ENCODE peak calls at places on chromosomes 12 and 14, in six cellular contexts. W is IMR-90; N is right cardiac atrium; I is lung; G is pancreas; H is CD4-positive, CD25-positive, alpha-beta regulatory T cell. K is an unnamed sample. For H3K9me3, the result is how much of the 10 kb centered on the place peaks cover.

GRCh38 chr12:65685514-65685913 is 138.8 kb upstream of the HMGA2 start:
- DNase-seq in G (no peak), H (no peak), N (no peak), I (no peak), W (peak), K (no peak)

GRCh38 chr14:101127239-101127638 is 223.7 kb upstream of the RTL1 start:
- DNase-seq in N (no peak), I (peak), W (no peak), G (no peak), H (no peak), K (no peak)

GRCh38 chr14:105087308-105087962 is 22.2 kb upstream of the GPR132 start:
- DNase-seq in W (peak), H (no peak), I (no peak), N (peak), G (peak), K (peak)

GRCh38 chr12:68871899-68872298 is 61.1 kb downstream of the CPM start:
- DNase-seq in W (peak), I (no peak), N (no peak), H (no peak), G (no peak), K (no peak)

GRCh38 chr14:64773046-64773445 is 68.8 kb downstream of the PLEKHG3 start:
- DNase-seq in I (no peak), H (no peak), G (no peak), W (no peak), N (no peak), K (no peak)

GRCh38 chr14:50985124-50985815 is 41.0 kb upstream of the PYGL start:
- DNase-seq in W (no peak), H (no peak), G (no peak), I (no peak), N (no peak), K (no peak)

GRCh38 chr14:49497725-49498348 is 88.3 kb downstream of the RPS29 start:
- DNase-seq in I (no peak), G (no peak), N (no peak), H (peak), W (peak), K (peak)

GRCh38 chr12:54561164-54561563 is 11.8 kb downstream of the PDE1B start:
- DNase-seq in N (peak), W (no peak), H (no peak), G (no peak), I (no peak), K (no peak)

GRCh38 chr14:99357151-99357550 is 85.2 kb upstream of the BCL11B start:
- DNase-seq in G (no peak), I (no peak), W (no peak), H (no peak), N (no peak), K (no peak)

GRCh38 chr12:84413656-84414055 is 498.9 kb downstream of the SLC6A15 start:
- DNase-seq in W (no peak), N (no peak), G (no peak), H (no peak), I (no peak), K (no peak)

GRCh38 chr12:107543841-107544240 is 141.8 kb upstream of the PWP1 start:
- DNase-seq in I (no peak), H (no peak), G (no peak), N (no peak), W (no peak), K (no peak)

GRCh38 chr12:64566122-64566521 is 44.2 kb upstream of the RASSF3 start:
- DNase-seq in I (no peak), N (no peak), H (no peak), W (peak), G (no peak), K (no peak)

GRCh38 chr12:56687225-56688128 is 607 bp downstream of the PTGES3 start:
- DNase-seq in I (peak), G (peak), W (no peak), H (peak), N (peak), K (peak)

GRCh38 chr14:62209287-62209899 is 447.2 kb downstream of the SNAPC1 start:
- DNase-seq in N (no peak), H (no peak), I (no peak), G (no peak), W (peak), K (no peak)

GRCh38 chr14:39607978-39608377 is 175.7 kb upstream of the FBXO33 start:
- DNase-seq in G (no peak), H (no peak), W (no peak), I (no peak), N (no peak), K (no peak)

GRCh38 chr12:27499377-27499776 is 24.6 kb upstream of the PPFIBP1 start:
- DNase-seq in G (no peak), W (no peak), H (no peak), N (no peak), I (no peak), K (no peak)

GRCh38 chr12:113214938-113215400 is 6.3 kb upstream of the TPCN1 start:
- DNase-seq in W (peak), G (no peak), N (peak), H (no peak), I (peak), K (no peak)

GRCh38 chr12:117518594-117519270 is 157.3 kb upstream of the NOS1 start:
- DNase-seq in I (peak), W (no peak), G (no peak), H (no peak), N (peak), K (no peak)

GRCh38 chr12:43291516-43291915 is 260.5 kb downstream of the ADAMTS20 start:
- DNase-seq in G (no peak), H (no peak), I (no peak), W (peak), N (no peak), K (no peak)

GRCh38 chr12:128959931-128960330 is 106.7 kb downstream of the GLT1D1 start:
- DNase-seq in W (no peak), I (no peak), H (no peak), G (no peak), N (no peak), K (no peak)

GRCh38 chr12:46963977-46964376 is 115.4 kb upstream of the PCED1B start:
- DNase-seq in G (no peak), I (no peak), H (no peak), N (no peak), W (no peak), K (no peak)

GRCh38 chr12:5166976-5167375 is 123.3 kb downstream of the KCNA5 start:
- DNase-seq in I (no peak), H (no peak), G (no peak), N (no peak), W (peak), K (no peak)

GRCh38 chr12:58787021-58787760 is 133.1 kb downstream of the LRIG3 start:
- DNase-seq in N (no peak), W (no peak), I (no peak), H (no peak), G (no peak), K (no peak)

GRCh38 chr14:24613747-24614146 is 4.3 kb upstream of the GZMH start:
- DNase-seq in I (no peak), N (no peak), H (no peak), W (no peak), G (no peak), K (no peak)

GRCh38 chr12:123139926-123140674 is 10.8 kb downstream of the PITPNM2 start:
- DNase-seq in H (no peak), W (peak), N (peak), G (no peak), I (no peak), K (no peak)

GRCh38 chr12:88925370-88925915 is 345.2 kb upstream of the KITLG start:
- DNase-seq in N (no peak), I (no peak), H (no peak), G (no peak), W (peak), K (no peak)

GRCh38 chr12:127810026-127810425 is 456.9 kb upstream of the TMEM132C start:
- DNase-seq in H (no peak), G (no peak), W (no peak), N (no peak), I (no peak), K (no peak)

GRCh38 chr14:104582649-104583048 is 3.1 kb downstream of the C14orf180 start:
- DNase-seq in I (no peak), N (peak), G (no peak), W (no peak), H (no peak), K (no peak)

GRCh38 chr14:23386999-23387398 is 10.2 kb downstream of the CMTM5 start:
- DNase-seq in H (no peak), G (no peak), W (no peak), I (no peak), N (no peak), K (no peak)

GRCh38 chr12:52515319-52515646 is 4.9 kb downstream of the KRT5 start:
- DNase-seq in W (no peak), H (no peak), G (no peak), I (no peak), N (no peak), K (no peak)

GRCh38 chr12:52156757-52157565 is 34.9 kb downstream of the KRT80 start:
- DNase-seq in G (peak), H (peak), W (peak), I (peak), N (peak), K (peak)

GRCh38 chr12:121898287-121898686 is 9.7 kb downstream of the PSMD9 start:
- DNase-seq in G (no peak), I (no peak), N (no peak), W (no peak), H (no peak), K (no peak)
- H3K9me3 ChIP-seq in G (under half), I (under half), N (under half), W (under half), H (under half), K (under half)

GRCh38 chr12:2052861-2053674 is at the start of gene CACNA1C:
- DNase-seq in H (peak), N (peak), W (peak), I (no peak), G (no peak), K (peak)
- H3K27ac ChIP-seq in H (no peak), N (peak), W (peak), I (peak), G (no peak), K (no peak)

GRCh38 chr12:76025601-76026575 is 5.7 kb downstream of the PHLDA1 start:
- DNase-seq in W (peak), H (no peak), I (no peak), G (no peak), N (no peak), K (no peak)

GRCh38 chr12:76020731-76021672 is 10.6 kb downstream of the PHLDA1 start:
- DNase-seq in H (peak), I (no peak), W (peak), G (no peak), N (no peak), K (peak)

GRCh38 chr12:76024102-76024781 is 7.3 kb downstream of the PHLDA1 start:
- DNase-seq in G (no peak), N (no peak), H (no peak), W (peak), I (no peak), K (no peak)

GRCh38 chr12:76024942-76025600 is 6.5 kb downstream of the PHLDA1 start:
- DNase-seq in G (no peak), H (no peak), I (no peak), W (peak), N (no peak), K (no peak)

DNA sequence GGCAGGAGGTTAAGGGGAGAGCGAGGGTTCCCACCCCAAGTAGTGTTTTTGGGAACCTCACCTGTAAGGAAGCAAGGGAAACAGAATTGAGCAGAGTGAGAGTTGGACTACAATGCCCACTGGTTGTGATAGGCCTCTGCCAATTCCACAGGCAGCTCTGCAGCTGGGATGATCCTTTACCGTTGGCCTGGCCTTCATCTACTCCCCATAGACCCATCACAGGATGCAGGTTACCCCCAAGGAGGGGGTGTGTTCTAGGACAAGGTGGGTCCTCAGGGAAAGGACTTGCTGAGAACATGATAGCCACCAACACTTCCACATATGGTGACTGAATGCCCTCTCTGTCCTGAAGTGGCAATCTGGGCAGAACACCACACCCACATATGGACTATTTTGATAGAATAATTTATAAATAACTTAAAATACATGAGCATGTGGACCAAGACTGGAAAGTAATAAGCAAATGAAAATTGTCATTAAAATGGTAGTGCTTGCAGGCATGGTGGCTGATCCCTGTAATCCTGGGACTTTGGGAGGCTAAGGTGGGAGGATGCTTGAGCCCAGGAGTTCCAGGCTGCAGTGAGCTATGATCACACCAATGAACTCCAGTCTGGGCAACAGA is 8.4 kb downstream of the PHLDA1 start:
- DNase-seq in G (no peak), H (no peak), W (no peak), N (no peak), I (no peak), K (no peak)
- H3K9me3 ChIP-seq in G (under half), H (under half), W (under half), N (under half), I (under half), K (under half)

GRCh38 chr14:75280831-75281690 is 2.4 kb downstream of the FOS start:
- DNase-seq in G (peak), N (no peak), W (peak), I (no peak), H (peak), K (peak)
- H3K27ac ChIP-seq in G (no peak), N (no peak), W (no peak), I (peak), H (no peak), K (no peak)

GRCh38 chr12:9909724-9910123 is 22.4 kb downstream of the CLEC2A start:
- DNase-seq in I (no peak), H (no peak), N (no peak), G (no peak), W (no peak), K (no peak)
- H3K9me3 ChIP-seq in I (under half), H (under half), N (under half), G (under half), W (under half), K (under half)

GRCh38 chr12:115873416-115874082 is 403.9 kb downstream of the MED13L start:
- DNase-seq in I (no peak), W (no peak), N (no peak), H (no peak), G (no peak), K (no peak)
- H3K27ac ChIP-seq in I (no peak), W (no peak), N (no peak), H (no peak), G (peak), K (no peak)

GRCh38 chr14:26917086-26917485 is 319.3 kb upstream of the NOVA1 start:
- DNase-seq in W (peak), I (no peak), G (no peak), N (no peak), H (no peak), K (no peak)
- H3K9me3 ChIP-seq in W (under half), I (under half), G (under half), N (under half), H (under half), K (under half)

DNA sequence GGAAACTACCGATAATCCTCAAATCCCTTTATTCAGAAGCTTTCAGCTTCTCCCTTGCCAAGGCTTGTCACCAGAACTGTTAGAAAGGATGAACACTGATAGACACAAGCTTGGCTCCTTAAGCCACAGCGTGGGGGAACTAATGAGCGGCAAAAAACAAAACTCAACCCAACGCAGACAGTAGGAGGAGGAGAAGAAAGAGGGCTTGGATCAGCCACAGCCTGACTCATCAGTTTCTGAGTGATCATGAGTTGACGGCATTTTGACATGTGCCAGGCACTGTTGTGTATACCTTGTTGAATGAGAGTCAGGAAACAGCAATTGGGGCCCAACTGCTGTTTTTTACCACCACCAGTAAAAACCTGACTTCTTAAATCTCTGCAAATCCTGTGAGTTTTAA is 23.7 kb downstream of the PLXNC1 start:
- DNase-seq in G (no peak), N (no peak), I (no peak), W (peak), H (no peak), K (no peak)
- H3K27ac ChIP-seq in G (no peak), N (no peak), I (no peak), W (peak), H (no peak), K (no peak)